ENCODE peak calls at places on chromosomes 1 and 21, in ten cellular contexts. P is CD4-positive, alpha-beta memory T cell; T is mucosa of descending colon; I is heart right ventricle; E is SK-N-MC; J is endothelial cell of umbilical vein; Y is neural progenitor cell; R is transverse colon; C is GM23248; O is ovary. S is an unnamed sample. For H3K9me3, the result is how much of the 10 kb centered on the place peaks cover.

GRCh38 chr1:227998374-227999055 is 8.3 kb upstream of the WNT3A start:
- DNase-seq in I (no peak), T (peak), R (no peak), Y (no peak), E (no peak), P (no peak), J (no peak), O (no peak), C (no peak), S (no peak)

GRCh38 chr1:200258447-200259375 is 151.1 kb downstream of the ZNF281 start:
- DNase-seq in O (no peak), I (no peak), P (no peak), E (no peak), C (peak), R (no peak), T (no peak), Y (no peak), J (peak), S (no peak)

GRCh38 chr1:158087320-158087927 is 93.3 kb upstream of the CD1D start:
- DNase-seq in O (peak), T (no peak), E (no peak), P (no peak), J (peak), I (peak), C (peak), R (peak), Y (peak), S (no peak)

GRCh38 chr1:15207829-15208429 is 39.1 kb upstream of the FHAD1 start:
- DNase-seq in I (no peak), J (no peak), E (no peak), R (no peak), C (no peak), Y (no peak), O (no peak), T (no peak), P (no peak), S (no peak)

GRCh38 chr1:168343566-168343965 is 62.9 kb downstream of the TBX19 start:
- DNase-seq in P (no peak), Y (no peak), O (no peak), R (no peak), C (peak), J (no peak), T (no peak), I (no peak), E (no peak), S (no peak)

GRCh38 chr1:94702440-94702810 is 117.7 kb upstream of the SLC44A3 start:
- DNase-seq in E (no peak), R (no peak), T (no peak), Y (no peak), O (peak), J (no peak), P (no peak), I (no peak), C (peak), S (no peak)

GRCh38 chr1:227268943-227269342 is 49.3 kb downstream of the CDC42BPA start:
- DNase-seq in C (peak), R (no peak), Y (no peak), J (peak), O (no peak), T (no peak), I (no peak), P (no peak), E (no peak), S (no peak)

GRCh38 chr1:66927528-66927927 is 2.7 kb downstream of the MIER1 start:
- DNase-seq in E (no peak), T (no peak), J (no peak), P (no peak), Y (no peak), C (peak), O (no peak), R (no peak), I (no peak), S (no peak)

GRCh38 chr1:193335797-193336428 is 149.5 kb upstream of the B3GALT2 start:
- DNase-seq in O (no peak), P (no peak), R (no peak), T (no peak), J (peak), I (no peak), Y (no peak), E (no peak), C (peak), S (no peak)

GRCh38 chr1:110482662-110483307 is 31.8 kb downstream of the PROK1 start:
- DNase-seq in T (no peak), I (no peak), Y (no peak), C (no peak), O (no peak), E (no peak), P (no peak), R (no peak), J (no peak), S (no peak)

GRCh38 chr1:156908955-156909354 is 11.5 kb upstream of the LRRC71 start:
- DNase-seq in E (no peak), T (no peak), Y (no peak), P (peak), C (no peak), R (no peak), J (no peak), I (no peak), O (no peak), S (no peak)

DNA sequence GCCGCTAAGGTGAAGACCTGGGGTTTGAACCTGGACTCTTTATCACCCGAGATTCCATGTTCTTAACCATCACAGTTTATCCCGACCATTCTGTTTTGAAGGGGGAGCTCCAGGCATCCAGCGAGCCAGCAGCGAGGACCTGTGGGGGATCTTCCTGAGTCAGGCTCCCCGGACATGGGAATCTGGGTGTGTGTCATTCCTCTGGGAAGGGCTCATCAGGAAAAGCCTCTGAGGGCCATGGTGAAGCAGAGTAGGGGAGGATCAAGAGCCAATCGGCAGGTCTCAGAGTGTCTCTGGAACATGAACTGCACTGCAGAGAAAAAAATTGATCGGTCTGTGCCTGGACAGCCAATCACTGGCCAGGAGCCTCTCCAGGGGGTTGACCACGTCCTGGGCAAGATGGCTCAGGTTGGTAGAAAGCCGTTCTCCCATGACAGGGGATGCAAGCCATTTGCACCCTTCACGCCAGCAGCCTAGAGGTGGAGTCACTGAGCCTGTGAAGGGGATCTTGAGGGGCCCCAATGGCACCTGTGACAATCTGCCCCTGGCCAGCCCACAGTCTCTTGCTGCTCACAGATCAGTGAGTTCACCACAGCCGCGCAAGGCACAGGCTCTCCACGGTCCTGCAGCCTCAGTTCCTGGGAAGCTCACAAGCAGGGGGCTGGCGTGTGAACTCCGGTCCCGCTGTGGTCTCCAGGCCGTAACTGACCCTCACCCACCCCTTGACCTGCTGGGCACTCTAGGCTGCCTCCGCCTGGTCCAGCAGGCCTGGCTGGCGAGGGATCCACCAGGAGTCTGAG is 20.4 kb upstream of the ACTRT2 start:
- DNase-seq in P (no peak), T (no peak), C (no peak), J (no peak), O (no peak), E (no peak), R (peak), I (no peak), Y (no peak), S (no peak)
- H3K9me3 ChIP-seq in P (under half), T (under half), C (under half), J (under half), O (under half), E (under half), R (under half), I (under half), Y (under half), S (under half)

GRCh38 chr1:152502496-152503180 is 8.0 kb upstream of the LCE5A start:
- DNase-seq in R (no peak), E (no peak), Y (no peak), I (no peak), J (no peak), C (peak), T (no peak), P (no peak), O (no peak), S (no peak)
- H3K9me3 ChIP-seq in R (under half), E (under half), Y (under half), I (under half), J (under half), C (under half), T (under half), P (under half), O (under half), S (under half)

GRCh38 chr1:19421365-19421764 is 64.0 kb downstream of the CAPZB start:
- DNase-seq in J (no peak), C (no peak), T (no peak), E (no peak), R (no peak), O (no peak), P (no peak), I (no peak), Y (no peak), S (no peak)
- H3K9me3 ChIP-seq in J (under half), C (under half), T (under half), E (under half), R (under half), O (under half), P (under half), I (under half), Y (under half), S (under half)

DNA sequence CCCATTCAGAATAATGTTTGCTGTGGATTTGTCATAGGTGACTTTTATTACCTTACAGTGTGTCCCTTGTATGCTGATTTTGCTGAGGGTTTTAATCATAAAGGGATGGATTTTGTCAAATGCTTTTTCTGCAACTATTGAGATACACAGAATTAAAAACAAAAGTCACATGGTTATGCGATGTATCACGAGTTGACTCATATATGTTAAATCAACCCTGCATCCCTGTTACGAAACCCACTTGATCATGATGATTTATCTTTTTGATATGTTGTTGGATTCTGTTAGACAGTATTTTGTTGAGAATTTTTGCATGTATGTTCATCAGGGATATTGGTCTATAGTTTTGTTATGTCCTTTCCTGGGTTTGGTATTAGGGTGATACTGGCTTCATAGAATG is 10.7 kb upstream of the OR2T34 start:
- DNase-seq in Y (no peak), J (no peak), I (no peak), T (no peak), E (no peak), P (no peak), C (no peak), O (no peak), R (no peak), S (no peak)
- H3K9me3 ChIP-seq in Y (under half), J (under half), I (under half), T (under half), E (under half), P (under half), C (under half), O (under half), R (under half), S (under half)

GRCh38 chr21:9758888-9759287 is 762.5 kb upstream of the TPTE start:
- DNase-seq in T (no peak), O (no peak), R (no peak), E (no peak), C (no peak), I (no peak), J (no peak), P (no peak), Y (no peak), S (no peak)

GRCh38 chr21:9759972-9760371 is 761.4 kb upstream of the TPTE start:
- DNase-seq in P (no peak), R (no peak), J (no peak), I (no peak), Y (no peak), E (no peak), O (no peak), T (no peak), C (no peak), S (no peak)

GRCh38 chr21:9763807-9764206 is 757.6 kb upstream of the TPTE start:
- DNase-seq in J (no peak), I (no peak), O (no peak), E (no peak), T (no peak), Y (no peak), R (no peak), P (no peak), C (no peak), S (no peak)

GRCh38 chr21:9760398-9761074 is 760.8 kb upstream of the TPTE start:
- DNase-seq in T (no peak), O (no peak), J (no peak), P (no peak), R (no peak), I (no peak), E (no peak), Y (no peak), C (no peak), S (no peak)

DNA sequence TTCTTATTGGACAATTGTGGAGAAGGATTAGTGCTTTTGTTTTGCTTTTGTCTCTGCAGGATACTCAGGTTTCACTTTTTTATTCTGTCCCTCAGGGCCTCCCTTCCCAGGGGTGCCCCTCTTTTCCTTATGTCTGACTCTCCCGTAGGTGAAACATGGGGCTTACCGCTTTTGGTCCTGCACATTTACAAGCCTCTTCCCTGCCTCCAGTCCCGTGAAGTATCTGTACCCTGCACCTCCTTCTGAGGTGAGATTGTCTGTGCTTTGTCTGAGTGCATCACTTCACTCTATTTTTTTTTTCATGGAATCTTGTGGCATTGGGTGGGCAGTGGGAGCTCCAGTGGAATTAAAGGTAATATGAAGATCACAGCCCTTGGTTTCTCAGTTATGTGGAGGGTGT is 758.1 kb upstream of the TPTE start:
- DNase-seq in C (no peak), T (no peak), O (no peak), Y (no peak), P (no peak), I (no peak), E (no peak), J (no peak), R (no peak), S (no peak)
- H3K9me3 ChIP-seq in C (under half), T (half or more), O (under half), Y (half or more), P (under half), I (under half), E (under half), J (under half), R (under half), S (under half)